ENCODE peak calls at places on chromosome 11, in four cellular contexts. E is A549, Q is sigmoid colon, N is tibial nerve. Y is an unnamed sample. For H3K4me1, the result is how much of the 10 kb centered on the place peaks cover.

GRCh38 chr11:72673284-72673942 is 809 bp downstream of the PDE2A start:
- DNase-seq in E (no peak), Q (no peak), N (no peak), Y (no peak)

GRCh38 chr11:122095950-122096942 is 19.8 kb downstream of the BLID start:
- DNase-seq in E (no peak), Q (no peak), N (no peak), Y (no peak)

GRCh38 chr11:117837791-117838190 is 13.2 kb upstream of the FXYD2 start:
- DNase-seq in E (no peak), Q (peak), N (no peak), Y (no peak)

GRCh38 chr11:116644948-116645305 is 127.9 kb downstream of the BUD13 start:
- DNase-seq in E (no peak), Q (no peak), N (no peak), Y (no peak)

GRCh38 chr11:57501951-57502350 is 13.6 kb downstream of the SLC43A1 start:
- DNase-seq in E (no peak), Q (no peak), N (no peak), Y (peak)

GRCh38 chr11:47166368-47166767 is 10.3 kb downstream of the ARFGAP2 start:
- DNase-seq in E (no peak), Q (no peak), N (no peak), Y (no peak)

GRCh38 chr11:66479741-66480115 is 506 bp upstream of the DPP3 start:
- DNase-seq in E (peak), Q (no peak), N (no peak), Y (no peak)

GRCh38 chr11:18171377-18172000 is 1.1 kb upstream of the MRGPRX4 start:
- DNase-seq in E (peak), Q (no peak), N (no peak), Y (no peak)

GRCh38 chr11:5596611-5597201 is at the start of gene TRIM6:
- DNase-seq in E (peak), Q (peak), N (peak), Y (peak)

GRCh38 chr11:34146866-34147265 is 41.4 kb downstream of the NAT10 start:
- DNase-seq in E (no peak), Q (no peak), N (no peak), Y (no peak)

GRCh38 chr11:45163956-45164575 is 17.6 kb downstream of the PRDM11 start:
- DNase-seq in E (no peak), Q (peak), N (no peak), Y (no peak)

GRCh38 chr11:112852141-112852853 is 108.9 kb upstream of the NCAM1 start:
- DNase-seq in E (no peak), Q (no peak), N (no peak), Y (no peak)

GRCh38 chr11:15800121-15800800 is 556.1 kb downstream of the SOX6 start:
- DNase-seq in E (no peak), Q (no peak), N (peak), Y (peak)

GRCh38 chr11:134277176-134278001 is 1.2 kb downstream of the GLB1L3 start:
- DNase-seq in E (no peak), Q (no peak), N (no peak), Y (no peak)

GRCh38 chr11:92340839-92341238 is 116.2 kb downstream of the FAT3 start:
- DNase-seq in E (no peak), Q (no peak), N (no peak), Y (no peak)

GRCh38 chr11:17736921-17737817 is 2.6 kb downstream of the KCNC1 start:
- DNase-seq in E (no peak), Q (peak), N (no peak), Y (no peak)

GRCh38 chr11:1211838-1212237 is 11.0 kb upstream of the MUC5B start:
- DNase-seq in E (no peak), Q (no peak), N (no peak), Y (no peak)

GRCh38 chr11:20353829-20354434 is 9.6 kb upstream of the HTATIP2 start:
- DNase-seq in E (peak), Q (no peak), N (no peak), Y (peak)

DNA sequence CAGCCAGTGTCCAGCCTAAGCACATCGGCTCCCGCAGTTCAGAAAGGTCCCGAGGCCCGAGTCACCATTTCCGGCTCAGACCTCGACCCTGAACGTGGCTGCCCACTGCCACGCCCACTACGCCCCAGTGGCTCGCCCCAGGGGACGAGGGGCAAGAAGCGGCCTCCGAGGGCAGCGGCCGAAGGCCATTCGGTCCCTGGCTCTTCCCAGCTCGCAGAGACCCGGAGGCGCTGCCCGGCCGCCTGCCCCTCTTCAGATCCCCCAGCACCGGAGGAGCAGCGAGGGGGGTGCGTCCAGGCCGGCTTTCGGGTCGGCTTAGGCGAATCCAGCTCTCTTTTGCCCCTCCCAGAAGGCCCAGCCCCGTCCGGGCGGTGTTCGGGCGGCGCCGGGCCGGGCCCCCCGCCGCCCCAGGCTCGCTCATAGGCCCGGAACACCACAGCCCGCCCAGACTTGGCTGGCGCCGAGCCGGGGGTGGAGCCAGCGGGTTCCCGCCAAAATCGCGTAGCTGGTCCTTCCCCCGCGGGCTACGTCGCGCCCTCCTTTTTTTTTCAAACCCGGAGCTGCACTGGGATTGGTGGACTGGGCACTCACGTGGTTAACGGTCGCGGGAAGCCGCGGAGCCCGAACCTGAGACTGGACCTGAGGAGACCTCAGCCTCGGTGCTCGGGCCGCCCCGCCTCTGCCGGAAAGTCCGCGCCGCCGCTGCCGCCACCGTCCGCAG is at the start of gene WEE1:
- DNase-seq in E (peak), Q (peak), N (peak), Y (peak)
- TF ChIP-seq EP300 in E (no peak), Q (no peak), N (peak), Y (peak)

GRCh38 chr11:11806074-11806473 is 35.7 kb upstream of the USP47 start:
- DNase-seq in E (no peak), Q (no peak), N (no peak), Y (no peak)

GRCh38 chr11:11807811-11808210 is 34.0 kb upstream of the USP47 start:
- DNase-seq in E (no peak), Q (no peak), N (no peak), Y (no peak)

GRCh38 chr11:11808992-11809583 is 32.7 kb upstream of the USP47 start:
- DNase-seq in E (no peak), Q (no peak), N (no peak), Y (no peak)

GRCh38 chr11:11805228-11805627 is 36.5 kb upstream of the USP47 start:
- DNase-seq in E (no peak), Q (no peak), N (no peak), Y (no peak)

GRCh38 chr11:11806586-11806985 is 35.2 kb upstream of the USP47 start:
- DNase-seq in E (no peak), Q (no peak), N (no peak), Y (no peak)
- H3K4me1 ChIP-seq in E (under half), Q (under half), N (under half), Y (under half)

GRCh38 chr11:8793114-8793777 is 110.7 kb downstream of the RPL27A start:
- DNase-seq in E (no peak), Q (no peak), N (no peak), Y (no peak)
- TF ChIP-seq POLR2A in E (no peak), Q (no peak), N (no peak), Y (no peak)

GRCh38 chr11:108596701-108597100 is 3.1 kb upstream of the EXPH5 start:
- DNase-seq in E (no peak), Q (no peak), N (no peak), Y (no peak)

GRCh38 chr11:108592591-108593213 is 866 bp downstream of the EXPH5 start:
- DNase-seq in E (no peak), Q (no peak), N (no peak), Y (peak)

GRCh38 chr11:108591893-108592292 is 1.7 kb downstream of the EXPH5 start:
- DNase-seq in E (no peak), Q (no peak), N (no peak), Y (no peak)

GRCh38 chr11:108593214-108593909 is at the start of gene EXPH5:
- DNase-seq in E (peak), Q (peak), N (peak), Y (peak)

GRCh38 chr11:108593910-108594434 is 404 bp upstream of the EXPH5 start:
- DNase-seq in E (no peak), Q (no peak), N (no peak), Y (no peak)
- TF ChIP-seq EP300 in E (no peak), Q (no peak), N (no peak), Y (no peak)

DNA sequence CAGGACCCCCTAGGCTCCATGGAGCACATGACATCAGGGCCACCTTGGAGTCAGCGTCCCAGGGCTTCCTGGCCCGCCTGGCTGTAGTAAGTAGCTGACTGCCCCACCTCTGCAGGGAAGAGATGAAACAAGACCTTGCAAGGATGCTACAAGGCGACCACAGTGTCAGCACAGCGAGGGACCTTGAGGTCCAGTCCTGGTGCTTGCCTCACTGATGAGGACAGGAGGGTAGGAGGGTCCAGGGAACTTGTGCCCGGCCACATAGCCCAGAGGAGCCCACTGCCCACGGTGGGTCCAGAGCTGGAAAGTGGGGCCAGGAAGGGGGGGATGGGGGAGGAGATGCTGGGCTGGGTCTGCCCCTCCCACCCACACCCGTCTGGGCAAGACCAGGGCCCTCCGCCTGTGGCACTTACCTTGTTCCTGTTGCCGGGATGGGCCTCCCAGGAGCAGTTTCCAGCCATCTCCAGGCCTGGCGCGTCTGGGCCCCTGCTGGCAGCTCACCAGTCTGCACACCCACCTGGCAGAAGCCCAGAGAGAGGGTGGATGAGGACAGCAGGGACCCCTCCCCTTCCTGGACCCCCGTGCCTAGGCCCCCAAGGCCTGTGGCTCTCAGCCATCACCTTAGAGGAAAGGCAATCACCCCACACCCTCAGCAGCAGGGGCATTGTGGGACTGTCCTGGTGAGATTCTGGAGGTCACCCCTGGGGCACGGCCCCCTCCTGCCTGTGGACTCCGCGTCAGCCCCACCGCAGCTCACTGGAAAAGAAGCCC is 3.4 kb downstream of the MRGPRF start:
- DNase-seq in E (no peak), Q (peak), N (no peak), Y (no peak)
- H3K4me1 ChIP-seq in E (under half), Q (half or more), N (half or more), Y (half or more)

GRCh38 chr11:36066891-36067290 is 123.0 kb downstream of the LDLRAD3 start:
- DNase-seq in E (no peak), Q (no peak), N (no peak), Y (no peak)
- TF ChIP-seq POLR2A in E (no peak), Q (no peak), N (no peak), Y (no peak)

DNA sequence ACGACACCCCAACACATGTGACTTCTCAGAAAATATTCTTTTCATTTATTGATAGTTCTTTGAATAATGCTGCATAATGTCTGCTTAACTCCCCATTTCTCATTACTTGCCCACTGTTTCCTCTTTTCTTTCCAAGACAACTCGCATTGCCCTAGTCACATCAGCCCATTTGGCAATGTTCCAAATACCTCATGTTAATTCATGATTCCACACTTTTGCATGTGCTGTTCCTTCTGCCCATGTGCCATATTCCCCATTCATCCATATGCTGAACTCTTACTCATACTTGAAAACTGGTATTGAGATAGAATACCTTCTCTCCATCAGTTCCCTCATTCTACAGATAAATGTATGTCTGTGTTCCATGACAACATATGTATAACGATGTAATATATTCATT is 993.7 kb downstream of the OPCML start:
- DNase-seq in E (no peak), Q (no peak), N (no peak), Y (no peak)
- TF ChIP-seq EP300 in E (no peak), Q (no peak), N (no peak), Y (no peak)